ENCODE peak calls at places on chromosomes 13 and 19, in four cellular contexts. N is AG10803, O is astrocyte of the spinal cord, H is HTR-8/SVneo. L is an unnamed sample.

GRCh38 chr13:96817336-96817941 is 176.8 kb downstream of the OXGR1 start:
- DNase-seq in N (peak), H (no peak), O (peak), L (peak)

GRCh38 chr13:93289842-93290241 is 63.2 kb downstream of the GPC6 start:
- DNase-seq in O (no peak), H (no peak), N (no peak), L (no peak)

GRCh38 chr13:40445557-40445990 is 220.9 kb downstream of the FOXO1 start:
- DNase-seq in H (no peak), O (peak), N (no peak), L (peak)

GRCh38 chr19:42409477-42409876 is 17.7 kb downstream of the LIPE start:
- DNase-seq in H (no peak), O (no peak), N (no peak), L (no peak)

GRCh38 chr19:8340341-8341096 is 2.5 kb downstream of the KANK3 start:
- DNase-seq in O (no peak), N (no peak), H (no peak), L (no peak)

GRCh38 chr13:40028446-40028845 is 373.0 kb downstream of the COG6 start:
- DNase-seq in N (no peak), H (no peak), O (no peak), L (no peak)

GRCh38 chr19:43901395-43902390 is 33.4 kb downstream of the ZNF45 start:
- DNase-seq in H (peak), O (peak), N (peak), L (peak)

GRCh38 chr13:36461472-36461871 is 29.2 kb downstream of the CCNA1 start:
- DNase-seq in O (no peak), H (no peak), N (no peak), L (no peak)

GRCh38 chr13:34308725-34309124 is 490.8 kb downstream of the RFC3 start:
- DNase-seq in N (peak), H (no peak), O (peak), L (no peak)

GRCh38 chr13:30165791-30166190 is 141.6 kb downstream of the KATNAL1 start:
- DNase-seq in O (peak), N (peak), H (no peak), L (peak)

GRCh38 chr19:47572635-47573034 is 313 bp downstream of the ZNF541 start:
- DNase-seq in O (no peak), H (no peak), N (no peak), L (no peak)

GRCh38 chr13:110333837-110334236 is 26.8 kb downstream of the COL4A2 start:
- DNase-seq in N (no peak), O (no peak), H (no peak), L (no peak)

GRCh38 chr13:27822873-27823311 is 30.6 kb downstream of the GSX1 start:
- DNase-seq in H (no peak), O (peak), N (no peak), L (peak)

GRCh38 chr19:45954132-45954531 is 19.5 kb downstream of the NOVA2 start:
- DNase-seq in O (peak), N (no peak), H (no peak), L (no peak)

GRCh38 chr19:29678484-29679106 is 13.3 kb downstream of the PLEKHF1 start:
- DNase-seq in O (no peak), N (no peak), H (no peak), L (no peak)

GRCh38 chr19:19345232-19345631 is 24.6 kb downstream of the MAU2 start:
- DNase-seq in H (no peak), O (no peak), N (no peak), L (no peak)